ENCODE peak calls at places on chromosomes 12 and 14, in nine cellular contexts. S is ovary; B is Panc1; P is mesothelial cell of epicardium; Z is HFFc6; Q is right lobe of liver; N is uterus; X is CD8-positive, alpha-beta T cell; G is Caco-2. R is an unnamed sample.

GRCh38 chr12:15534322-15534721 is 212.0 kb downstream of the PTPRO start:
- DNase-seq in S (no peak), X (no peak), G (no peak), B (no peak), Q (no peak), N (no peak), P (no peak), Z (no peak), R (no peak)

GRCh38 chr12:10241781-10242180 is 29.1 kb downstream of the GABARAPL1 start:
- DNase-seq in Q (no peak), B (no peak), N (no peak), P (no peak), Z (no peak), S (no peak), X (no peak), G (no peak), R (no peak)

GRCh38 chr12:120640840-120641833 is 711 bp downstream of the CABP1 start:
- DNase-seq in S (peak), P (peak), N (peak), B (no peak), Z (peak), G (peak), X (no peak), Q (peak), R (peak)

GRCh38 chr12:52037248-52037861 is 13.9 kb upstream of the NR4A1 start:
- DNase-seq in X (no peak), S (peak), N (peak), G (peak), B (no peak), Q (no peak), P (peak), Z (no peak), R (peak)

GRCh38 chr14:23931705-23932314 is 21.8 kb upstream of the DHRS4 start:
- DNase-seq in Z (no peak), X (no peak), P (no peak), B (no peak), G (no peak), Q (no peak), S (no peak), N (no peak), R (no peak)

GRCh38 chr12:58346032-58346632 is 404.8 kb downstream of the ATP23 start:
- DNase-seq in G (peak), N (no peak), X (no peak), Q (no peak), B (no peak), Z (peak), S (no peak), P (no peak), R (no peak)

GRCh38 chr14:105173901-105174894 is 5.6 kb upstream of the JAG2 start:
- DNase-seq in Z (no peak), B (no peak), G (no peak), P (no peak), N (no peak), X (no peak), S (no peak), Q (no peak), R (no peak)

GRCh38 chr12:113900711-113901110 is 65.4 kb downstream of the RBM19 start:
- DNase-seq in B (no peak), X (no peak), S (no peak), Q (no peak), Z (no peak), P (no peak), N (no peak), G (no peak), R (no peak)

GRCh38 chr12:207804-208203 is 6.2 kb downstream of the SLC6A12 start:
- DNase-seq in P (no peak), Q (no peak), G (no peak), S (no peak), Z (no peak), X (no peak), N (no peak), B (no peak), R (no peak)

GRCh38 chr12:6452245-6452731 is 446 bp downstream of the TAPBPL start:
- DNase-seq in B (no peak), P (no peak), S (peak), Z (no peak), Q (peak), G (peak), X (no peak), N (no peak), R (peak)

GRCh38 chr14:68254669-68255527 is 435.3 kb downstream of the RAD51B start:
- DNase-seq in Q (no peak), G (peak), S (no peak), Z (peak), P (no peak), B (no peak), X (no peak), N (no peak), R (no peak)

GRCh38 chr12:29113101-29113500 is 36.0 kb upstream of the FAR2 start:
- DNase-seq in N (no peak), Q (no peak), P (no peak), S (no peak), X (no peak), G (no peak), Z (no peak), B (no peak), R (no peak)

GRCh38 chr12:81930037-81930436 is 170.9 kb upstream of the PPFIA2 start:
- DNase-seq in Z (no peak), G (no peak), X (no peak), Q (no peak), S (no peak), N (no peak), B (no peak), P (no peak), R (no peak)

GRCh38 chr12:3968523-3968922 is 95.3 kb upstream of the PARP11 start:
- DNase-seq in G (no peak), B (no peak), Q (no peak), X (no peak), P (no peak), Z (no peak), N (no peak), S (no peak), R (no peak)

GRCh38 chr12:56900583-56900982 is 33.6 kb downstream of the SDR9C7 start:
- DNase-seq in P (no peak), N (no peak), S (no peak), G (no peak), B (peak), Q (no peak), X (no peak), Z (peak), R (no peak)

GRCh38 chr12:93789767-93790166 is 112.6 kb downstream of the CRADD start:
- DNase-seq in N (no peak), G (no peak), Z (no peak), X (no peak), S (no peak), P (no peak), B (no peak), Q (no peak), R (no peak)

GRCh38 chr14:42944284-42944683 is 1337.6 kb downstream of the LRFN5 start:
- DNase-seq in S (no peak), N (no peak), G (no peak), X (no peak), Z (no peak), Q (no peak), B (no peak), P (no peak), R (no peak)

GRCh38 chr14:42950363-42950762 is 1343.7 kb downstream of the LRFN5 start:
- DNase-seq in Z (no peak), G (no peak), N (no peak), B (no peak), P (no peak), Q (no peak), S (no peak), X (no peak), R (no peak)

GRCh38 chr14:42947991-42948390 is 1341.3 kb downstream of the LRFN5 start:
- DNase-seq in G (no peak), S (no peak), P (no peak), X (no peak), Q (no peak), B (no peak), Z (no peak), N (no peak), R (no peak)
- TF ChIP-seq CTCF in G (no peak), S (no peak), P (no peak), X (no peak), Q (no peak), B (no peak), Z (no peak), N (no peak), R (no peak)

DNA sequence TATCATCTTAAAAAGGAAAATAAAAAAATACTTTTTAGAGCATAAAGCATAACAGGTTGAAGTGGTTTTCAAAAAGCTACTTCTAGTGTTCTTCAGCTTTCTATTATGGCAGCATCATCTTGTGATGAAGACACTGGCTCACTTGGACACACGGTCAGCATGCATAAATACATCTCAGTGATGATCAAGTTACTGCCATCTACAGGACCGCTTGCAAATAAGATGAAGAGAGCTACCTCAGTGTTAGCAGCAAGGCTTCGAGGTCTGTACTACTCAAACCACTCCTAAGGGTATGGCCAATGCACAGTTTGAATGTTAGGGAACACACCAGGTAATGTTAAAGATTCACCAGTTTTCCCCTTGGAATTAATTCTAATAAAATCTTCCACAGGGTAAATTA is 58.8 kb downstream of the GALC start:
- DNase-seq in S (no peak), G (no peak), B (no peak), N (no peak), P (no peak), Q (no peak), Z (no peak), X (no peak), R (no peak)
- TF ChIP-seq CTCF in S (no peak), G (peak), B (peak), N (no peak), P (no peak), Q (no peak), Z (peak), X (no peak), R (no peak)

GRCh38 chr14:22047105-22047504 is 373.5 kb upstream of the OR4E1 start:
- DNase-seq in G (peak), Q (no peak), Z (no peak), X (no peak), P (no peak), B (no peak), N (no peak), S (no peak), R (no peak)
- TF ChIP-seq CTCF in G (peak), Q (peak), Z (no peak), X (peak), P (no peak), B (peak), N (no peak), S (no peak), R (no peak)

GRCh38 chr12:83434600-83434999 is 747.9 kb downstream of the TMTC2 start:
- DNase-seq in G (no peak), S (no peak), N (no peak), Q (no peak), B (no peak), X (no peak), Z (no peak), P (no peak), R (no peak)
- TF ChIP-seq CTCF in G (no peak), S (no peak), N (no peak), Q (no peak), B (no peak), X (no peak), Z (no peak), P (no peak), R (no peak)